ENCODE peak calls at places on chromosome 10, in ten cellular contexts. P is A549, W is uterus, C is Peyer's patch, T is GM12891, N is spleen, J is lower leg skin, S is right lobe of liver, E is HCT116, V is ovary. G is an unnamed sample.

GRCh38 chr10:33817647-33818046 is 483.2 kb upstream of the NRP1 start:
- DNase-seq in P (no peak), W (no peak), C (no peak), T (no peak), N (no peak), J (no peak), S (no peak), E (no peak), V (no peak), G (no peak)

GRCh38 chr10:53052765-53053164 is 280.2 kb upstream of the MBL2 start:
- DNase-seq in P (no peak), W (no peak), C (no peak), T (no peak), N (no peak), J (no peak), S (no peak), E (no peak), V (no peak), G (no peak)

GRCh38 chr10:54800677-54801480 is at the start of gene PCDH15:
- DNase-seq in P (peak), W (no peak), C (no peak), T (no peak), N (no peak), J (no peak), S (peak), E (no peak), V (no peak), G (no peak)

GRCh38 chr10:101557541-101557940 is 30.5 kb downstream of the POLL start:
- DNase-seq in P (no peak), W (no peak), C (no peak), T (no peak), N (no peak), J (peak), S (no peak), E (no peak), V (no peak), G (no peak)

GRCh38 chr10:25142465-25142864 is 32.3 kb upstream of the GPR158 start:
- DNase-seq in P (no peak), W (no peak), C (no peak), T (no peak), N (no peak), J (no peak), S (no peak), E (no peak), V (no peak), G (no peak)

GRCh38 chr10:61798711-61799110 is 102.8 kb upstream of the ARID5B start:
- DNase-seq in P (no peak), W (no peak), C (no peak), T (no peak), N (no peak), J (no peak), S (no peak), E (no peak), V (no peak), G (no peak)

GRCh38 chr10:116627386-116627933 is 6.7 kb downstream of the PNLIPRP2 start:
- DNase-seq in P (peak), W (no peak), C (no peak), T (no peak), N (no peak), J (no peak), S (peak), E (peak), V (peak), G (no peak)

GRCh38 chr10:35707642-35708425 is 65.7 kb upstream of the FZD8 start:
- DNase-seq in P (no peak), W (no peak), C (no peak), T (no peak), N (no peak), J (no peak), S (no peak), E (no peak), V (no peak), G (no peak)

GRCh38 chr10:112963835-112964234 is 13.8 kb downstream of the TCF7L2 start:
- DNase-seq in P (peak), W (no peak), C (no peak), T (no peak), N (no peak), J (no peak), S (no peak), E (no peak), V (no peak), G (no peak)

GRCh38 chr10:80471715-80472233 is 17.7 kb downstream of the TSPAN14 start:
- DNase-seq in P (no peak), W (no peak), C (peak), T (no peak), N (no peak), J (no peak), S (no peak), E (peak), V (no peak), G (no peak)

GRCh38 chr10:113069595-113069994 is 119.5 kb downstream of the TCF7L2 start:
- DNase-seq in P (no peak), W (no peak), C (no peak), T (no peak), N (no peak), J (no peak), S (no peak), E (peak), V (no peak), G (no peak)

GRCh38 chr10:92849576-92850090 is 1.3 kb downstream of the EXOC6 start:
- DNase-seq in P (no peak), W (no peak), C (no peak), T (no peak), N (no peak), J (no peak), S (no peak), E (no peak), V (no peak), G (no peak)

GRCh38 chr10:27744478-27745379 is 890 bp downstream of the MKX start:
- DNase-seq in P (peak), W (peak), C (no peak), T (peak), N (peak), J (no peak), S (peak), E (no peak), V (peak), G (no peak)

GRCh38 chr10:72387187-72387586 is 32.5 kb upstream of the DNAJB12 start:
- DNase-seq in P (no peak), W (no peak), C (no peak), T (no peak), N (no peak), J (no peak), S (no peak), E (no peak), V (no peak), G (no peak)

GRCh38 chr10:10599994-10600393 is 417.7 kb upstream of the CELF2 start:
- DNase-seq in P (no peak), W (no peak), C (no peak), T (no peak), N (no peak), J (no peak), S (no peak), E (no peak), V (no peak), G (no peak)

GRCh38 chr10:42932116-42932515 is 144.8 kb upstream of the RET start:
- DNase-seq in P (no peak), W (no peak), C (no peak), T (no peak), N (peak), J (no peak), S (no peak), E (no peak), V (no peak), G (no peak)

GRCh38 chr10:130742936-130743675 is 568.4 kb downstream of the TCERG1L start:
- DNase-seq in P (no peak), W (no peak), C (no peak), T (no peak), N (peak), J (no peak), S (no peak), E (no peak), V (peak), G (no peak)

GRCh38 chr10:69498711-69499471 is 47.6 kb downstream of the TSPAN15 start:
- DNase-seq in P (no peak), W (peak), C (peak), T (no peak), N (peak), J (no peak), S (no peak), E (no peak), V (no peak), G (no peak)

GRCh38 chr10:5447611-5448071 is 35.3 kb downstream of the NET1 start:
- DNase-seq in P (no peak), W (no peak), C (no peak), T (no peak), N (no peak), J (no peak), S (no peak), E (no peak), V (no peak), G (no peak)

GRCh38 chr10:114663631-114664030 is 5.6 kb upstream of the ABLIM1 start:
- DNase-seq in P (no peak), W (no peak), C (no peak), T (no peak), N (no peak), J (no peak), S (no peak), E (no peak), V (no peak), G (no peak)

DNA sequence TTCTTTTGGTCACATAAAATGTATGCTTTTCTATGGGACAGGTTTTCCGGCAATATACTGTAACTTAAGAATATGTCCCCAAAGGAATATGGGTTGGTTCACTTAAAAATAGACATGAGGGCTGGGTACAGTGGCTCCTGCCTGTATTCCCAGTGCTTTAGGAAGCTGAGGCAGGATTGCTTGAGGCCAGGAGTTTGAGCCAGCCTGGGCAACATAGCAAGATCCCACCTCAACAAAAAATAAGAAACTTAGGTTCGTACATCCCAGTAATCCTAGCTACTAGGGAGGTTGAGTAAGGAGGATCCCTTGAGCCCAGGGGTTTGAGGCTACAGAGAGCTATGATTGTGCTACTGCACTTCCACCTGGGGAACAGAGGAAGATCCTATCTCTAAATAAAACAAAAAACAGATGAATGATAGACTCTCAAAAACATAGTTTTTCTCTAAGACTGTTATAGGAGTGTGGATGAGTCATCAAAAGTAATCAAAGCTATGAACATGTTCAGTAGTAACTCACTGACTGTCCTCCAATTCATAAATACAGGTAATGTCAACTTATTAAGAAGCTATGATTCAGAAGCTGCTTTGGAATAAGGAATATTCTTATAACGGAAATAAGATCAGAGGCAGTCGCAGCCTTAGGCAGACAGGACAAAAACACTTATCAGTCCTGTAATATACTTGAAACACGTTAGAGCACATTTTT is 2.6 kb upstream of the SEC31B start:
- DNase-seq in P (no peak), W (no peak), C (no peak), T (no peak), N (no peak), J (no peak), S (no peak), E (no peak), V (no peak), G (no peak)
- TF ChIP-seq POLR2A in P (no peak), W (no peak), C (no peak), T (no peak), N (no peak), J (no peak), S (no peak), E (no peak), V (no peak), G (no peak)

DNA sequence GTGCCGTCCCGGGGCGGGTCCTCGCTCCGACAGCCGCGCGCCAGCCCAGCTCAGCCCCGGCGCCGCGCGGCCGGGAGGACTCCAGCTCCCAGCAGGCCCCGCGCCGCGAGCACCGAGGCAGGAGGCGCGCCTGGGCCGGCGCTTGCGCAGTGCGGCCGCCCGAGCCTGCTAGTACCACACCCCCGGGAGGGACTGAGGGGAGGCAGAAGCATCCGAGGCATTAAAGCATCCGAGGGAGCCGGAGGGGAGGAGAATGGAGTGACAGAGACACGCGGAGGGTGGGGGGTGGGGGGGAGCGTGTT is at the start of gene GRK5:
- DNase-seq in P (peak), W (peak), C (peak), T (peak), N (peak), J (peak), S (peak), E (peak), V (peak), G (peak)
- TF ChIP-seq POLR2A in P (peak), W (peak), C (peak), T (no peak), N (peak), J (no peak), S (peak), E (peak), V (peak), G (peak)

GRCh38 chr10:23186697-23187096 is 5.4 kb upstream of the PTF1A start:
- DNase-seq in P (no peak), W (no peak), C (no peak), T (no peak), N (no peak), J (no peak), S (no peak), E (no peak), V (no peak), G (no peak)
- TF ChIP-seq POLR2A in P (no peak), W (no peak), C (no peak), T (no peak), N (no peak), J (no peak), S (no peak), E (no peak), V (no peak), G (no peak)

GRCh38 chr10:2913531-2913930 is 153.8 kb upstream of the PFKP start:
- DNase-seq in P (no peak), W (no peak), C (no peak), T (no peak), N (no peak), J (no peak), S (no peak), E (no peak), V (no peak), G (no peak)

GRCh38 chr10:2917926-2918325 is 149.4 kb upstream of the PFKP start:
- DNase-seq in P (no peak), W (no peak), C (no peak), T (no peak), N (no peak), J (no peak), S (no peak), E (no peak), V (no peak), G (no peak)

GRCh38 chr10:2914741-2915140 is 152.6 kb upstream of the PFKP start:
- DNase-seq in P (no peak), W (no peak), C (no peak), T (no peak), N (no peak), J (no peak), S (no peak), E (no peak), V (no peak), G (no peak)

GRCh38 chr10:2919016-2919415 is 148.3 kb upstream of the PFKP start:
- DNase-seq in P (no peak), W (no peak), C (no peak), T (no peak), N (no peak), J (no peak), S (no peak), E (no peak), V (no peak), G (no peak)

DNA sequence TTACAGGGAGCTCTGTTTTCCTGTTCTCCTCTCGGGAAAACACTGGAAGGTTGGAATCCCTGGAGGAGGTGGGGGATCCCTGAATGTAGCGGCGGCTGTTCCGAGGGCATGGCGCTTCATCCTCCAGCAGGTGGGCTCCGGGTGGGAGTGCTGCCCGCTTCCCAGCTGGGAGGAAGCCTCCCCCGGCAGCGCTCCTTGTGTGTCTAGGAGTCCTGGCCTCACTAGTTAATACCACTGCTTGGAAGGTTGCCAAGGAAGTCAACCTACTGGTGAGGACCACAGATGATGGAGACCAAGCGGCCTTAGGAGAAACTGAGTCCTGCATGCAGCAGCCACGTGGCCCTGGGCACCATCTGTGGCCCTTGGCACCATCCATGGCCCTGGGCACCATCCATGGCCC is 151.9 kb upstream of the PFKP start:
- DNase-seq in P (no peak), W (no peak), C (no peak), T (no peak), N (peak), J (no peak), S (no peak), E (no peak), V (no peak), G (no peak)
- TF ChIP-seq POLR2A in P (no peak), W (no peak), C (no peak), T (no peak), N (no peak), J (no peak), S (no peak), E (no peak), V (no peak), G (no peak)

GRCh38 chr10:28903716-28904115 is 226.4 kb downstream of the BAMBI start:
- DNase-seq in P (no peak), W (no peak), C (no peak), T (no peak), N (no peak), J (no peak), S (no peak), E (no peak), V (no peak), G (no peak)

GRCh38 chr10:28906934-28907333 is 229.6 kb downstream of the BAMBI start:
- DNase-seq in P (no peak), W (no peak), C (no peak), T (no peak), N (no peak), J (no peak), S (no peak), E (no peak), V (no peak), G (no peak)

GRCh38 chr10:28903063-28903462 is 225.7 kb downstream of the BAMBI start:
- DNase-seq in P (no peak), W (no peak), C (no peak), T (no peak), N (no peak), J (no peak), S (no peak), E (no peak), V (no peak), G (no peak)

GRCh38 chr10:28906011-28906411 is 228.7 kb downstream of the BAMBI start:
- DNase-seq in P (no peak), W (no peak), C (no peak), T (no peak), N (no peak), J (no peak), S (no peak), E (no peak), V (no peak), G (no peak)

GRCh38 chr10:28906440-28906839 is 229.1 kb downstream of the BAMBI start:
- DNase-seq in P (no peak), W (no peak), C (no peak), T (no peak), N (no peak), J (no peak), S (no peak), E (no peak), V (no peak), G (no peak)
- TF ChIP-seq POLR2A in P (no peak), W (no peak), C (no peak), T (no peak), N (no peak), J (no peak), S (no peak), E (no peak), V (no peak), G (no peak)

DNA sequence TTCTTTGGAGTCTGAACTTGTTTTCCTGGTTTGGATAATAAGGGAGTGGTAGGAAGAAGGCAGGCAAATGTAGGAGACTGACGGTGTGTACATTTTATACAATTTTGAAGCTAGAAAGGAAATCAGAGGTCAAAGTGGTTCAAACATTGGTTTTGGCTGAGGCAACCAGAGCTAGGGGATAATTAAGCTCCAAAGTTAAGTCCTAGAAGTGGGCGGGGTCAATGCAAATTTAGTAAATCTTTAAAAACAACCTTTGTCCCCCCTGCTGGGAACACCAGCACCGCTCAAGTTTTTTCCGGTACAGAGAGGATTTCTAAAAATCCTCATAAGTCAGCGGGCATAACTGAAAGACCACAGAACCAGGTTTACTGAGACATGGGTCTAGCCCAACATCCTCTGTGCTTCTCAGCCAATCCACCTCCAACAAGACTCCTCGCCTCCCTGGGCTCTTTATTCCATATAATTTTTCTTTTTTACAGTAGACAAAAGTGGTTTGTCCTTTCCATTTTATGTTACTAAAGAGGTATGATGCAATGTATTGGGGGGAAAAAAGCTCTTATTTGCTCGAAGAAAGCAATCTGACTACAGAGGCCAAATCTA is 1.7 kb downstream of the GLUD1 start:
- DNase-seq in P (no peak), W (no peak), C (peak), T (no peak), N (no peak), J (peak), S (no peak), E (no peak), V (no peak), G (no peak)
- TF ChIP-seq POLR2A in P (no peak), W (no peak), C (no peak), T (no peak), N (no peak), J (no peak), S (peak), E (no peak), V (no peak), G (no peak)

GRCh38 chr10:127892743-127893142 is at the start of gene CLRN3:
- DNase-seq in P (no peak), W (no peak), C (peak), T (no peak), N (no peak), J (no peak), S (no peak), E (no peak), V (no peak), G (no peak)
- TF ChIP-seq POLR2A in P (no peak), W (no peak), C (peak), T (no peak), N (no peak), J (no peak), S (no peak), E (no peak), V (no peak), G (no peak)